ENCODE peak calls at places on chromosome 4, in four cellular contexts. P is GM23248, L is heart right ventricle, G is cardiac muscle cell. Y is an unnamed sample.

GRCh38 chr4:48904541-48905142 is 1.9 kb downstream of the OCIAD2 start:
- DNase-seq in P (no peak), L (no peak), G (no peak), Y (no peak)

GRCh38 chr4:26298198-26298950 is 22.4 kb upstream of the RBPJ start:
- DNase-seq in P (peak; percentile 86), L (no peak), G (peak; percentile 62), Y (peak; percentile 50)

GRCh38 chr4:74440356-74440755 is 4.6 kb upstream of the AREG start:
- DNase-seq in P (no peak), L (no peak), G (no peak), Y (no peak)

GRCh38 chr4:87077834-87078585 is 142.4 kb downstream of the KLHL8 start:
- DNase-seq in P (peak; percentile 48), L (no peak), G (peak; percentile 25), Y (no peak)

GRCh38 chr4:166435449-166435848 is 562.4 kb downstream of the TLL1 start:
- DNase-seq in P (peak; percentile 47), L (no peak), G (peak; percentile 77), Y (peak; percentile 66)

GRCh38 chr4:84467601-84468000 is 31.5 kb downstream of the NKX6-1 start:
- DNase-seq in P (no peak), L (no peak), G (no peak), Y (no peak)

GRCh38 chr4:145920205-145920604 is 18.4 kb downstream of the ZNF827 start:
- DNase-seq in P (peak; percentile 97), L (no peak), G (peak; percentile 97), Y (peak; percentile 69)

GRCh38 chr4:16641971-16642370 is 256.5 kb downstream of the LDB2 start:
- DNase-seq in P (peak; percentile 88), L (no peak), G (peak; percentile 73), Y (no peak)

GRCh38 chr4:128876194-128876593 is 66.7 kb downstream of the JADE1 start:
- DNase-seq in P (no peak), L (no peak), G (no peak), Y (no peak)

GRCh38 chr4:8419222-8420041 is 21.1 kb downstream of the ACOX3 start:
- DNase-seq in P (peak; percentile 48), L (no peak), G (peak; percentile 63), Y (no peak)

GRCh38 chr4:8721621-8722020 is 129.1 kb downstream of the CPZ start:
- DNase-seq in P (no peak), L (no peak), G (no peak), Y (no peak)

GRCh38 chr4:169724251-169724650 is 33.5 kb downstream of the HPF1 start:
- DNase-seq in P (peak; percentile 80), L (no peak), G (peak; percentile 63), Y (no peak)

GRCh38 chr4:89422441-89422950 is 114.9 kb upstream of the GPRIN3 start:
- DNase-seq in P (no peak), L (no peak), G (no peak), Y (no peak)

GRCh38 chr4:86818211-86818610 is 31.0 kb downstream of the SLC10A6 start:
- DNase-seq in P (no peak), L (no peak), G (peak; percentile 34), Y (no peak)

GRCh38 chr4:68375667-68376559 is 26.0 kb upstream of the YTHDC1 start:
- DNase-seq in P (peak; percentile 79), L (no peak), G (peak; percentile 64), Y (peak; percentile 21)

GRCh38 chr4:125049711-125050110 is 265.0 kb upstream of the FAT4 start:
- DNase-seq in P (peak; percentile 12), L (no peak), G (peak; percentile 48), Y (no peak)

GRCh38 chr4:87005690-87006461 is 71.1 kb downstream of the AFF1 start:
- DNase-seq in P (peak; percentile 54), L (no peak), G (no peak), Y (no peak)

GRCh38 chr4:19438228-19438627 is 813.5 kb upstream of the SLIT2 start:
- DNase-seq in P (peak; percentile 42), L (no peak), G (no peak), Y (no peak)

GRCh38 chr4:33453916-33454315 is 2733.7 kb downstream of the PCDH7 start:
- DNase-seq in P (no peak), L (no peak), G (no peak), Y (no peak)

GRCh38 chr4:103720661-103721060 is 876 bp upstream of the TACR3 start:
- DNase-seq in P (no peak), L (no peak), G (no peak), Y (no peak)

GRCh38 chr4:103721251-103721650 is 1.5 kb upstream of the TACR3 start:
- DNase-seq in P (peak; percentile 8), L (no peak), G (no peak), Y (no peak)

GRCh38 chr4:103719320-103720204 is at the start of gene TACR3:
- DNase-seq in P (peak; percentile 5), L (no peak), G (peak; percentile 2), Y (peak; percentile 26)

DNA sequence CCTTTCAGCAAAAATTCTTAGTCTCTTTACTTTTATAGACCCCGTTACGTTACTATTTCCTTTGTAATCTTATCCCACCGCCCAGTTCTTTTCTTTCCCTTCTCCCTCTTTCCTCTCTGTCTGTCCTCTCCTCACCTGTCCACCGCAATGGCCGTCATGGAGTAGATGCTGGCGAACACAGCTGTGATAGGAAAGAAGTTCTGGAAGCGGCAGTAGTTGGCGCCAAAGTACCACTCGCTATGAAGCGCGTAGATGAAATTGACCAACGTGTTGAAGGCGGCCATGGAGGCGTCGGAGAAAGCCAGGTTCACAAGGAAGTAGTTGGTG is 829 bp downstream of the TACR3 start:
- DNase-seq in P (no peak), L (no peak), G (no peak), Y (no peak)
- H3K4me3 ChIP-seq in P (no peak overlapping the region), L (no peak overlapping the region), G (peak overlapping the region; percentile 26), Y (no peak overlapping the region)

GRCh38 chr4:30429813-30430466 is 290.2 kb upstream of the PCDH7 start:
- DNase-seq in P (peak; percentile 65), L (no peak), G (peak; percentile 72), Y (no peak)
- H3K9me3 ChIP-seq in P (peaks cover 5% of the 10 kb centered on the region), L (peaks cover 11% of the 10 kb centered on the region), G (no peaks in the 10 kb centered on the region), Y (no peaks in the 10 kb centered on the region)

GRCh38 chr4:10461850-10462400 is 4.7 kb upstream of the ZNF518B start:
- DNase-seq in P (no peak), L (no peak), G (no peak), Y (no peak)
- H3K4me3 ChIP-seq in P (peak overlapping the region; percentile 51), L (no peak overlapping the region), G (peak overlapping the region; percentile 29), Y (peak overlapping the region; percentile 37)

DNA sequence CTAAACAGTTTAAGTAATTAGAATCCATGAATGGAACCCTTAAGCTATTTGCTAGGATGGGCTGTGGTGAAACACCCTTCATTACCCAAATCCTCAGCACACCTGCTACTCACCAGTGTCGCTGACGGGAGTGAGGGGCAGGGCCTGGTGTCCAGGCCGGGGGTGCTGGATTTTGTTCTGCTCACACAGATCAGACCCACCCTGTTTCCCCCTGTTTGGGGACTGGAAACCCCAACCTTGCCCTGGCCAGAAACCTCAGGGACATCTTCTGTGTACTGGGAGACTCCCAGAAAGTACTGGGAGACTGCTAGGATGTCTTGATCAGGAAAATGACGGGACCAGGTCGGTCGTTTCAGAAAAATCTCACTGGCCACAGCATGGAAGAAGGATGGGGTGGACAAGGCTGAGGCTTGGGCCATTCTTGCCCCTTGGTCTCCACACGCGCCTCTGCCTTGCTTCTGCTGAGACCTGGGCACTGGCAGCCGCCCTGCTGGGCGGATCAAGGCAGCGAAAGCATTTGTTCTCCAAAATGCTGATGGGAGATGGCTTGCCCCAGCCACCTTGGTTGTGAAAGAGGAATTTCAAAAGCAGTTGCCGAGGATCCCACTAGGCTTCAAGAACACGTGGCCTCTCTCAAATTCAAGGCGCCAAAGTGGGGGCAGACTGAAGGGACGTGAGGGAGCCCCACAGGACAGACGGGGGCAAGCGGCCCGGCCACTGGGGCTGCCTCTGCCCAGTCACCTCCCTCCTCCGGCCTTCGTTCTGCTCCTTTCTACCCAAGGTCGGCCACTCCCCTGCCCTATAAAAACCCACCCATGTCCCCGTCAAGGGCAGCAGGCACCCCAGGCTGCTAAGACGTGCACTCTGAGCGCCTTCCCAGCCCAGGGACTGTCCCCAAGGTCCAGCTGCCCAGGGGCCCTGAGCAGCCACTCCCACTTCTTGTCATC is 23.5 kb upstream of the PDE6B start:
- DNase-seq in P (no peak), L (no peak), G (no peak), Y (no peak)
- H3K9me3 ChIP-seq in P (no peaks in the 10 kb centered on the region), L (no peaks in the 10 kb centered on the region), G (no peaks in the 10 kb centered on the region), Y (no peaks in the 10 kb centered on the region)

Y was measured in MG63.